ENCODE peak calls at places on chromosomes 4 and X, in nine cellular contexts. S is right lobe of liver, W is keratinocyte, K is GM06990, V is transverse colon, M is thoracic aorta, B is stomach, O is AG04450, Q is fibroblast of the aortic adventitia. U is an unnamed sample.

GRCh38 chr4:154616731-154617130 is 4.3 kb upstream of the FGG start:
- DNase-seq in S (no peak), W (no peak), K (peak; percentile 63), V (no peak), M (no peak), B (no peak), O (no peak), Q (no peak), U (no peak)

GRCh38 chr4:7763106-7763505 is 176.6 kb downstream of the AFAP1 start:
- DNase-seq in S (no peak), W (no peak), K (no peak), V (no peak), M (no peak), B (no peak), O (no peak), Q (no peak), U (no peak)

GRCh38 chr4:10655968-10656367 is 28.6 kb downstream of the CLNK start:
- DNase-seq in S (no peak), W (no peak), K (no peak), V (no peak), M (no peak), B (no peak), O (peak; percentile 29), Q (peak; percentile 68), U (peak; percentile 33)

GRCh38 chr4:184806246-184806550 is 19.6 kb downstream of the ACSL1 start:
- DNase-seq in S (no peak), W (no peak), K (no peak), V (no peak), M (no peak), B (no peak), O (no peak), Q (no peak), U (no peak)

GRCh38 chr4:6337331-6337935 is 67.8 kb downstream of the WFS1 start:
- DNase-seq in S (peak; percentile 24), W (no peak), K (no peak), V (no peak), M (no peak), B (peak; percentile 75), O (no peak), Q (no peak), U (no peak)

GRCh38 chrX:150731795-150732194 is 38.6 kb downstream of the MTMR1 start:
- DNase-seq in S (no peak), W (no peak), K (no peak), V (no peak), M (no peak), B (no peak), O (peak; percentile 68), Q (peak; percentile 95), U (peak; percentile 64)

GRCh38 chrX:154546354-154547244 is at the start of gene G6PD:
- DNase-seq in S (no peak), W (no peak), K (peak; percentile 84), V (peak; percentile 83), M (no peak), B (peak; percentile 80), O (no peak), Q (peak; percentile 45), U (no peak)

GRCh38 chr4:185597532-185598188 is 62.4 kb upstream of the PDLIM3 start:
- DNase-seq in S (peak; percentile 70), W (peak; percentile 4), K (peak; percentile 20), V (peak; percentile 74), M (no peak), B (peak; percentile 80), O (peak; percentile 55), Q (peak; percentile 86), U (peak; percentile 36)

GRCh38 chr4:79338148-79338547 is 12.3 kb upstream of the NAA11 start:
- DNase-seq in S (no peak), W (no peak), K (peak; percentile 69), V (no peak), M (no peak), B (no peak), O (no peak), Q (no peak), U (no peak)
- H3K4me3 ChIP-seq in S (no peak overlapping the region), W (no peak overlapping the region), K (no peak overlapping the region), V (no peak overlapping the region), M (no peak overlapping the region), B (no peak overlapping the region), O (no peak overlapping the region), Q (no peak overlapping the region), U (no peak overlapping the region)

GRCh38 chr4:181301735-181302380 is 941.3 kb upstream of the TENM3 start:
- DNase-seq in S (peak; percentile 61), W (no peak), K (no peak), V (peak; percentile 57), M (no peak), B (peak; percentile 59), O (peak; percentile 7), Q (peak; percentile 2), U (no peak)
- TF ChIP-seq CTCF in S (peak; percentile 37), W (peak; percentile 65), K (peak; percentile 63), V (peak; percentile 50), M (no peak), B (no peak), O (peak; percentile 78), Q (no peak), U (peak; percentile 36)

GRCh38 chr4:659851-660250 is 14.2 kb downstream of the ATP5ME start:
- DNase-seq in S (peak; percentile 26), W (no peak), K (no peak), V (no peak), M (no peak), B (no peak), O (no peak), Q (no peak), U (no peak)
- H3K4me3 ChIP-seq in S (no peak overlapping the region), W (no peak overlapping the region), K (no peak overlapping the region), V (no peak overlapping the region), M (no peak overlapping the region), B (no peak overlapping the region), O (no peak overlapping the region), Q (no peak overlapping the region), U (no peak overlapping the region)

GRCh38 chrX:119496521-119496829 is 28.2 kb downstream of the SLC25A5 start:
- DNase-seq in S (no peak), W (no peak), K (no peak), V (no peak), M (no peak), B (no peak), O (no peak), Q (no peak), U (no peak)

GRCh38 chrX:119500061-119500800 is 32.0 kb downstream of the SLC25A5 start:
- DNase-seq in S (no peak), W (no peak), K (no peak), V (no peak), M (no peak), B (no peak), O (no peak), Q (no peak), U (no peak)

GRCh38 chrX:119497185-119497584 is 28.9 kb downstream of the SLC25A5 start:
- DNase-seq in S (no peak), W (no peak), K (no peak), V (no peak), M (no peak), B (no peak), O (no peak), Q (no peak), U (no peak)

GRCh38 chrX:119492463-119492862 is 24.2 kb downstream of the SLC25A5 start:
- DNase-seq in S (no peak), W (no peak), K (no peak), V (no peak), M (no peak), B (no peak), O (no peak), Q (no peak), U (no peak)

GRCh38 chrX:119495734-119496520 is 27.7 kb downstream of the SLC25A5 start:
- DNase-seq in S (no peak), W (no peak), K (no peak), V (peak; percentile 20), M (no peak), B (no peak), O (no peak), Q (no peak), U (no peak)
- TF ChIP-seq CTCF in S (no peak), W (no peak), K (no peak), V (no peak), M (no peak), B (no peak), O (no peak), Q (no peak), U (no peak)

GRCh38 chr4:86357608-86358007 is 2.2 kb downstream of the MAPK10 start:
- DNase-seq in S (no peak), W (no peak), K (no peak), V (no peak), M (no peak), B (no peak), O (no peak), Q (no peak), U (no peak)
- H3K4me3 ChIP-seq in S (no peak overlapping the region), W (no peak overlapping the region), K (no peak overlapping the region), V (no peak overlapping the region), M (no peak overlapping the region), B (no peak overlapping the region), O (no peak overlapping the region), Q (no peak overlapping the region), U (no peak overlapping the region)

U was measured in HFF-Myc.